ENCODE peak calls at places on chromosomes 11 and 22, in five cellular contexts. C, V, H, B and O are unnamed samples.

GRCh38 chr11:88484873-88485621 is 147.5 kb upstream of the CTSC start:
- DNase-seq in C (no peak), V (peak), H (peak), B (peak), O (peak)

GRCh38 chr11:14133381-14133780 is 170.9 kb downstream of the SPON1 start:
- DNase-seq in C (no peak), V (no peak), H (no peak), B (no peak), O (no peak)

GRCh38 chr11:92204731-92205130 is 19.9 kb upstream of the FAT3 start:
- DNase-seq in C (no peak), V (no peak), H (no peak), B (no peak), O (no peak)

GRCh38 chr11:71096751-71097388 is 155.5 kb downstream of the SHANK2 start:
- DNase-seq in C (no peak), V (no peak), H (no peak), B (no peak), O (no peak)

GRCh38 chr11:70498171-70498571 is 99.8 kb downstream of the CTTN start:
- DNase-seq in C (no peak), V (no peak), H (no peak), B (no peak), O (no peak)

GRCh38 chr22:24975813-24976341 is 23.4 kb downstream of the KIAA1671 start:
- DNase-seq in C (no peak), V (no peak), H (peak), B (no peak), O (no peak)

GRCh38 chr11:118928870-118929495 is 3.3 kb upstream of the BCL9L start:
- DNase-seq in C (no peak), V (no peak), H (peak), B (peak), O (peak)

GRCh38 chr22:42901790-42902508 is 44.9 kb upstream of the ARFGAP3 start:
- DNase-seq in C (no peak), V (no peak), H (no peak), B (no peak), O (no peak)

GRCh38 chr11:134529212-134530096 is 117.4 kb upstream of the B3GAT1 start:
- DNase-seq in C (no peak), V (peak), H (no peak), B (peak), O (no peak)

GRCh38 chr22:38694049-38694448 is 6.7 kb downstream of the JOSD1 start:
- DNase-seq in C (no peak), V (no peak), H (peak), B (no peak), O (peak)

GRCh38 chr22:48705159-48705916 is 1122.3 kb downstream of the BRD1 start:
- DNase-seq in C (no peak), V (no peak), H (no peak), B (no peak), O (no peak)

GRCh38 chr11:9861860-9862725 is 198.2 kb downstream of the SWAP70 start:
- DNase-seq in C (peak), V (peak), H (peak), B (peak), O (peak)

GRCh38 chr22:48607901-48608650 is 1219.6 kb downstream of the BRD1 start:
- DNase-seq in C (no peak), V (no peak), H (no peak), B (no peak), O (no peak)

GRCh38 chr11:119155733-119156492 is 7.1 kb downstream of the ABCG4 start:
- DNase-seq in C (no peak), V (peak), H (no peak), B (peak), O (peak)

GRCh38 chr11:12248330-12248729 is 129.0 kb upstream of the PARVA start:
- DNase-seq in C (no peak), V (no peak), H (peak), B (no peak), O (no peak)

GRCh38 chr22:36562261-36562835 is 33.4 kb upstream of the EIF3D start:
- DNase-seq in C (no peak), V (no peak), H (peak), B (no peak), O (no peak)

GRCh38 chr11:115552151-115552550 is 47.9 kb upstream of the CADM1 start:
- DNase-seq in C (no peak), V (no peak), H (no peak), B (no peak), O (no peak)

GRCh38 chr11:75229466-75229865 is 11.1 kb upstream of the TPBGL start:
- DNase-seq in C (no peak), V (no peak), H (no peak), B (no peak), O (no peak)

GRCh38 chr22:29738118-29738815 is 18.5 kb downstream of the CABP7 start:
- DNase-seq in C (no peak), V (no peak), H (no peak), B (no peak), O (no peak)

GRCh38 chr22:17349172-17349571 is 20.1 kb upstream of the CECR2 start:
- DNase-seq in C (no peak), V (no peak), H (no peak), B (no peak), O (no peak)

GRCh38 chr22:17343766-17344165 is 25.5 kb upstream of the CECR2 start:
- DNase-seq in C (no peak), V (no peak), H (no peak), B (no peak), O (no peak)

GRCh38 chr22:17348464-17349103 is 20.7 kb upstream of the CECR2 start:
- DNase-seq in C (no peak), V (no peak), H (no peak), B (no peak), O (peak)

GRCh38 chr22:17347724-17348123 is 21.5 kb upstream of the CECR2 start:
- DNase-seq in C (no peak), V (no peak), H (no peak), B (no peak), O (peak)

DNA sequence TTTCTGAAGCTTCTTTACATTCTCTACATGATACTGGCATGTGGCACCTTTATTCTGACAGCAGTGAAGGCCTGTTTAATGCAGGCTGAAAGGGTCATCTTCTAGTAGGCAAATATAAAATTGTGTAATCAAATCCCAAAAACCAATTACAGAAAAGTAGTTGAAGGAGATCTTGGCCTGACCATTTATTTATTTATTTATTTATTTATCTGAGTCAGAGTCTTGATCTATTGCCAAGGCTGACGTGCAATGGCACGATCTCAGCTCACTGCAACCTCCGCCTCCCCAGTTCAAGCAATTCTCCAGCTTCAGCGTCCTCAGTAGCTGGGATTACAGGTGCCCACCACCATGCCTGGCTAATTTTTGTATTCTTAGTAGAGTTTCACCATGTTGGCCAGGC is 22.7 kb upstream of the CECR2 start:
- DNase-seq in C (no peak), V (no peak), H (no peak), B (no peak), O (no peak)
- H2BK12ac ChIP-seq in C (no peak), V (no peak), H (no peak), B (no peak), O (no peak)

DNA sequence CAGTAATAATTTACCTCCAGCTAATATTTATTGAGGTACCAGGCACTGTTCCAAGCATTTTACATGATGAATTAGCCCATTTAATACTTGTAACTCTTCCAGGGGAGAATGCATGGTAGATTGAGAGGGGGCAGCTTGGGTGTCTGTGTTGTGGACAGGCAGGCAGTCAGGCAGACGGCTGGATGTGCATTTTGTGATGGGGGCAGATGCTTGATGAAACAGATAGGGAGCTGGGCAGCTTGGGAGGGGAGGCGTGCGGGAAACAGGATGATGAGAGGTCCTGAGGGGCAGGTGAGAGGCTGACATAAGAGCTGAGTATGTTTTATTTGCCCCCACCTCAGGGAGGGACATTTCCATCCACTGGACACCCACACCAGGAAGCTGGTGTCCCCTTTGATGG is 33.1 kb upstream of the SHISAL1 start:
- DNase-seq in C (no peak), V (no peak), H (no peak), B (no peak), O (no peak)
- H2BK12ac ChIP-seq in C (no peak), V (no peak), H (no peak), B (no peak), O (no peak)

GRCh38 chr11:77122576-77123212 is 5.4 kb upstream of the MYO7A start:
- DNase-seq in C (no peak), V (no peak), H (no peak), B (no peak), O (no peak)

GRCh38 chr11:77119531-77119936 is 8.5 kb upstream of the MYO7A start:
- DNase-seq in C (no peak), V (no peak), H (no peak), B (no peak), O (no peak)

GRCh38 chr11:77121876-77122575 is 6.0 kb upstream of the MYO7A start:
- DNase-seq in C (no peak), V (no peak), H (no peak), B (no peak), O (no peak)

GRCh38 chr11:77120571-77120970 is 7.5 kb upstream of the MYO7A start:
- DNase-seq in C (no peak), V (no peak), H (no peak), B (no peak), O (no peak)

GRCh38 chr11:77121096-77121640 is 6.9 kb upstream of the MYO7A start:
- DNase-seq in C (no peak), V (no peak), H (no peak), B (no peak), O (no peak)
- H2BK12ac ChIP-seq in C (no peak), V (no peak), H (no peak), B (no peak), O (no peak)

GRCh38 chr22:47367107-47367690 is 604.7 kb downstream of the TBC1D22A start:
- DNase-seq in C (no peak), V (peak), H (no peak), B (no peak), O (no peak)

GRCh38 chr22:47367993-47368945 is 605.8 kb downstream of the TBC1D22A start:
- DNase-seq in C (no peak), V (peak), H (no peak), B (no peak), O (no peak)

GRCh38 chr22:47369020-47369419 is 606.6 kb downstream of the TBC1D22A start:
- DNase-seq in C (no peak), V (peak), H (no peak), B (no peak), O (no peak)

GRCh38 chr22:47369431-47370015 is 607.1 kb downstream of the TBC1D22A start:
- DNase-seq in C (no peak), V (no peak), H (no peak), B (no peak), O (no peak)

GRCh38 chr22:47366026-47366767 is 603.7 kb downstream of the TBC1D22A start:
- DNase-seq in C (no peak), V (no peak), H (no peak), B (no peak), O (no peak)
- H2BK12ac ChIP-seq in C (no peak), V (no peak), H (no peak), B (no peak), O (no peak)

DNA sequence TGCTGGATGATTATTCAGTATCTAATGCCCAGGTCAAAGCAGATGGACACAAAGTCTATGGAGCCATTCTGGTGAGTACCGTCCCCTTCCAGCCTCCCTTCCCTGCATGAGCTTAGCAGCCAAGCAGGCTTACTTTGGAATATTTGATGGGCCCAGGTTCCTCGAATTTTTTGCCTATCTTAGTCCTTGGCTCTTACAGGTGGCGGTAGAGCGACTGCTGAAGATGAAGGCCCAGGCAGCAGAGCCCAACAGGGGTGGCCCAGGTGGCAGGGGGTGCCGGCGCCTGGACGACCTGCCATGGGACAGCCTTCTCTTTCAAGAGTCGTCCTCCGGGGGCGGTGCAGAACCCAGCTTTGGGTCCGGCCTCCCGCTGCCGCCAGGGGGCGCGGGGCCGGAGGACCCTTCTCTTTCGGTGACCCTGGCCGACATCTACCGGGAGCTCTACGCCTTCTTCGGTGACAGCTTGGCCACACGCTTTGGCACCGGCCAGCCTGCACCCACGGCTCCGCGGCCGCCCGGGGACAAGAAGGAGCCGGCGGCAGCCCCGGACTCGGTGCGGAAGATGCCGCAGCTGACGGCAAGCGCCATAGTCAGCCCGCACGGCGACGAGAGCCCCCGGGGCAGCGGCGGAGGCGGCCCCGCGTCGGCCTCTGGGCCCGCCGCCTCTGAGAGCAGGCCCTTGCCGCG is 741 bp upstream of the TMEM179B start:
- DNase-seq in C (peak), V (peak), H (peak), B (peak), O (peak)
- H2BK12ac ChIP-seq in C (no peak), V (no peak), H (no peak), B (no peak), O (peak)

GRCh38 chr11:79266391-79266790 is 174.4 kb downstream of the TENM4 start:
- DNase-seq in C (no peak), V (no peak), H (no peak), B (no peak), O (no peak)

GRCh38 chr11:79274636-79275315 is 166.1 kb downstream of the TENM4 start:
- DNase-seq in C (no peak), V (no peak), H (peak), B (no peak), O (no peak)

GRCh38 chr11:79273781-79274180 is 167.0 kb downstream of the TENM4 start:
- DNase-seq in C (no peak), V (no peak), H (no peak), B (no peak), O (no peak)

GRCh38 chr11:79265756-79266322 is 175.0 kb downstream of the TENM4 start:
- DNase-seq in C (no peak), V (no peak), H (peak), B (no peak), O (peak)

GRCh38 chr11:79269923-79270322 is 170.9 kb downstream of the TENM4 start:
- DNase-seq in C (no peak), V (peak), H (no peak), B (no peak), O (no peak)
- H2BK12ac ChIP-seq in C (no peak), V (no peak), H (no peak), B (no peak), O (no peak)